ENCODE peak calls at places on chromosomes 5 and 9, in ten cellular contexts. One of them, this sample, is unnamed. For H3K4me1, the result is how much of the 10 kb centered on the place peaks cover.

GRCh38 chr9:70494221-70494620 is 79.8 kb upstream of the KLF9 start:
- DNase-seq in stomach: no peak
- DNase-seq in A549: no peak
- DNase-seq in OCI-LY7: no peak
- DNase-seq in effector memory CD4-positive, alpha-beta T cell: no peak
- DNase-seq in CD4-positive, alpha-beta memory T cell: no peak
- DNase-seq in CD8-positive, alpha-beta memory T cell: no peak
- DNase-seq in ovary: no peak
- DNase-seq in Peyer's patch: no peak
- DNase-seq in upper lobe of right lung: no peak
- DNase-seq in this sample: no peak

GRCh38 chr9:117705386-117705785 is 1.2 kb downstream of the TLR4 start:
- DNase-seq in stomach: no peak
- DNase-seq in A549: no peak
- DNase-seq in OCI-LY7: no peak
- DNase-seq in effector memory CD4-positive, alpha-beta T cell: no peak
- DNase-seq in CD4-positive, alpha-beta memory T cell: no peak
- DNase-seq in CD8-positive, alpha-beta memory T cell: no peak
- DNase-seq in ovary: no peak
- DNase-seq in Peyer's patch: no peak
- DNase-seq in upper lobe of right lung: no peak
- DNase-seq in this sample: no peak

GRCh38 chr9:81826541-81826906 is 101.7 kb upstream of the SPATA31D4 start:
- DNase-seq in stomach: no peak
- DNase-seq in A549: no peak
- DNase-seq in OCI-LY7: no peak
- DNase-seq in effector memory CD4-positive, alpha-beta T cell: no peak
- DNase-seq in CD4-positive, alpha-beta memory T cell: no peak
- DNase-seq in CD8-positive, alpha-beta memory T cell: no peak
- DNase-seq in ovary: no peak
- DNase-seq in Peyer's patch: no peak
- DNase-seq in upper lobe of right lung: peak
- DNase-seq in this sample: no peak

GRCh38 chr5:427415-428087 is 15.4 kb upstream of the EXOC3 start:
- DNase-seq in stomach: peak
- DNase-seq in A549: no peak
- DNase-seq in OCI-LY7: no peak
- DNase-seq in effector memory CD4-positive, alpha-beta T cell: no peak
- DNase-seq in CD4-positive, alpha-beta memory T cell: no peak
- DNase-seq in CD8-positive, alpha-beta memory T cell: no peak
- DNase-seq in ovary: no peak
- DNase-seq in Peyer's patch: no peak
- DNase-seq in upper lobe of right lung: peak
- DNase-seq in this sample: no peak

GRCh38 chr5:71483355-71483754 is 27.9 kb downstream of the BDP1 start:
- DNase-seq in stomach: no peak
- DNase-seq in A549: peak
- DNase-seq in OCI-LY7: no peak
- DNase-seq in effector memory CD4-positive, alpha-beta T cell: no peak
- DNase-seq in CD4-positive, alpha-beta memory T cell: no peak
- DNase-seq in CD8-positive, alpha-beta memory T cell: no peak
- DNase-seq in ovary: no peak
- DNase-seq in Peyer's patch: no peak
- DNase-seq in upper lobe of right lung: no peak
- DNase-seq in this sample: no peak

GRCh38 chr5:66720776-66721175 is 124.6 kb downstream of the MAST4 start:
- DNase-seq in stomach: no peak
- DNase-seq in A549: no peak
- DNase-seq in OCI-LY7: no peak
- DNase-seq in effector memory CD4-positive, alpha-beta T cell: no peak
- DNase-seq in CD4-positive, alpha-beta memory T cell: no peak
- DNase-seq in CD8-positive, alpha-beta memory T cell: no peak
- DNase-seq in ovary: no peak
- DNase-seq in Peyer's patch: no peak
- DNase-seq in upper lobe of right lung: no peak
- DNase-seq in this sample: peak

GRCh38 chr5:127031863-127032232 is 1.5 kb upstream of the MARCHF3 start:
- DNase-seq in stomach: no peak
- DNase-seq in A549: no peak
- DNase-seq in OCI-LY7: no peak
- DNase-seq in effector memory CD4-positive, alpha-beta T cell: no peak
- DNase-seq in CD4-positive, alpha-beta memory T cell: no peak
- DNase-seq in CD8-positive, alpha-beta memory T cell: no peak
- DNase-seq in ovary: no peak
- DNase-seq in Peyer's patch: no peak
- DNase-seq in upper lobe of right lung: no peak
- DNase-seq in this sample: no peak

GRCh38 chr5:73615947-73616346 is 10.0 kb upstream of the ARHGEF28 start:
- DNase-seq in stomach: no peak
- DNase-seq in A549: no peak
- DNase-seq in OCI-LY7: no peak
- DNase-seq in effector memory CD4-positive, alpha-beta T cell: no peak
- DNase-seq in CD4-positive, alpha-beta memory T cell: no peak
- DNase-seq in CD8-positive, alpha-beta memory T cell: no peak
- DNase-seq in ovary: no peak
- DNase-seq in Peyer's patch: no peak
- DNase-seq in upper lobe of right lung: no peak
- DNase-seq in this sample: no peak

GRCh38 chr9:33952066-33952465 is 96.6 kb downstream of the UBAP2 start:
- DNase-seq in stomach: no peak
- DNase-seq in A549: no peak
- DNase-seq in OCI-LY7: no peak
- DNase-seq in effector memory CD4-positive, alpha-beta T cell: no peak
- DNase-seq in CD4-positive, alpha-beta memory T cell: no peak
- DNase-seq in CD8-positive, alpha-beta memory T cell: no peak
- DNase-seq in ovary: no peak
- DNase-seq in Peyer's patch: no peak
- DNase-seq in upper lobe of right lung: no peak
- DNase-seq in this sample: no peak

GRCh38 chr5:132296412-132297001 is 2.3 kb downstream of the SLC22A4 start:
- DNase-seq in stomach: no peak
- DNase-seq in A549: no peak
- DNase-seq in OCI-LY7: no peak
- DNase-seq in effector memory CD4-positive, alpha-beta T cell: no peak
- DNase-seq in CD4-positive, alpha-beta memory T cell: no peak
- DNase-seq in CD8-positive, alpha-beta memory T cell: no peak
- DNase-seq in ovary: no peak
- DNase-seq in Peyer's patch: no peak
- DNase-seq in upper lobe of right lung: no peak
- DNase-seq in this sample: no peak

GRCh38 chr5:67921004-67921601 is 294.5 kb upstream of the PIK3R1 start:
- DNase-seq in stomach: peak
- DNase-seq in A549: no peak
- DNase-seq in OCI-LY7: no peak
- DNase-seq in effector memory CD4-positive, alpha-beta T cell: no peak
- DNase-seq in CD4-positive, alpha-beta memory T cell: no peak
- DNase-seq in CD8-positive, alpha-beta memory T cell: no peak
- DNase-seq in ovary: no peak
- DNase-seq in Peyer's patch: no peak
- DNase-seq in upper lobe of right lung: no peak
- DNase-seq in this sample: no peak

GRCh38 chr9:357560-357959 is 142.9 kb downstream of the DOCK8 start:
- DNase-seq in stomach: no peak
- DNase-seq in A549: no peak
- DNase-seq in OCI-LY7: no peak
- DNase-seq in effector memory CD4-positive, alpha-beta T cell: no peak
- DNase-seq in CD4-positive, alpha-beta memory T cell: no peak
- DNase-seq in CD8-positive, alpha-beta memory T cell: no peak
- DNase-seq in ovary: no peak
- DNase-seq in Peyer's patch: no peak
- DNase-seq in upper lobe of right lung: no peak
- DNase-seq in this sample: no peak

GRCh38 chr9:121670447-121670846 is 19.0 kb downstream of the DAB2IP start:
- DNase-seq in stomach: no peak
- DNase-seq in A549: no peak
- DNase-seq in OCI-LY7: no peak
- DNase-seq in effector memory CD4-positive, alpha-beta T cell: no peak
- DNase-seq in CD4-positive, alpha-beta memory T cell: no peak
- DNase-seq in CD8-positive, alpha-beta memory T cell: no peak
- DNase-seq in ovary: peak
- DNase-seq in Peyer's patch: no peak
- DNase-seq in upper lobe of right lung: no peak
- DNase-seq in this sample: no peak

GRCh38 chr5:109668668-109669422 is 20.9 kb upstream of the MAN2A1 start:
- DNase-seq in stomach: no peak
- DNase-seq in A549: no peak
- DNase-seq in OCI-LY7: no peak
- DNase-seq in effector memory CD4-positive, alpha-beta T cell: no peak
- DNase-seq in CD4-positive, alpha-beta memory T cell: no peak
- DNase-seq in CD8-positive, alpha-beta memory T cell: no peak
- DNase-seq in ovary: no peak
- DNase-seq in Peyer's patch: no peak
- DNase-seq in upper lobe of right lung: no peak
- DNase-seq in this sample: no peak

GRCh38 chr9:120257483-120257882 is 322.5 kb downstream of the CDK5RAP2 start:
- DNase-seq in stomach: no peak
- DNase-seq in A549: no peak
- DNase-seq in OCI-LY7: no peak
- DNase-seq in effector memory CD4-positive, alpha-beta T cell: no peak
- DNase-seq in CD4-positive, alpha-beta memory T cell: no peak
- DNase-seq in CD8-positive, alpha-beta memory T cell: no peak
- DNase-seq in ovary: no peak
- DNase-seq in Peyer's patch: no peak
- DNase-seq in upper lobe of right lung: no peak
- DNase-seq in this sample: no peak

GRCh38 chr9:109286981-109287380 is 33.9 kb downstream of the EPB41L4B start:
- DNase-seq in stomach: no peak
- DNase-seq in A549: no peak
- DNase-seq in OCI-LY7: no peak
- DNase-seq in effector memory CD4-positive, alpha-beta T cell: no peak
- DNase-seq in CD4-positive, alpha-beta memory T cell: no peak
- DNase-seq in CD8-positive, alpha-beta memory T cell: no peak
- DNase-seq in ovary: no peak
- DNase-seq in Peyer's patch: no peak
- DNase-seq in upper lobe of right lung: no peak
- DNase-seq in this sample: no peak

GRCh38 chr9:28166179-28166578 is 592.9 kb upstream of the C9orf72 start:
- DNase-seq in stomach: no peak
- DNase-seq in A549: no peak
- DNase-seq in OCI-LY7: no peak
- DNase-seq in effector memory CD4-positive, alpha-beta T cell: no peak
- DNase-seq in CD4-positive, alpha-beta memory T cell: no peak
- DNase-seq in CD8-positive, alpha-beta memory T cell: no peak
- DNase-seq in ovary: no peak
- DNase-seq in Peyer's patch: no peak
- DNase-seq in upper lobe of right lung: no peak
- DNase-seq in this sample: no peak

GRCh38 chr9:135300346-135301141 is 179.0 kb upstream of the PPP1R26 start:
- DNase-seq in stomach: no peak
- DNase-seq in A549: no peak
- DNase-seq in OCI-LY7: no peak
- DNase-seq in effector memory CD4-positive, alpha-beta T cell: no peak
- DNase-seq in CD4-positive, alpha-beta memory T cell: no peak
- DNase-seq in CD8-positive, alpha-beta memory T cell: no peak
- DNase-seq in ovary: no peak
- DNase-seq in Peyer's patch: no peak
- DNase-seq in upper lobe of right lung: no peak
- DNase-seq in this sample: peak

GRCh38 chr5:157449011-157449723 is 10.8 kb upstream of the NIPAL4 start:
- DNase-seq in stomach: peak
- DNase-seq in A549: no peak
- DNase-seq in OCI-LY7: no peak
- DNase-seq in effector memory CD4-positive, alpha-beta T cell: no peak
- DNase-seq in CD4-positive, alpha-beta memory T cell: no peak
- DNase-seq in CD8-positive, alpha-beta memory T cell: no peak
- DNase-seq in ovary: peak
- DNase-seq in Peyer's patch: no peak
- DNase-seq in upper lobe of right lung: no peak
- DNase-seq in this sample: no peak

DNA sequence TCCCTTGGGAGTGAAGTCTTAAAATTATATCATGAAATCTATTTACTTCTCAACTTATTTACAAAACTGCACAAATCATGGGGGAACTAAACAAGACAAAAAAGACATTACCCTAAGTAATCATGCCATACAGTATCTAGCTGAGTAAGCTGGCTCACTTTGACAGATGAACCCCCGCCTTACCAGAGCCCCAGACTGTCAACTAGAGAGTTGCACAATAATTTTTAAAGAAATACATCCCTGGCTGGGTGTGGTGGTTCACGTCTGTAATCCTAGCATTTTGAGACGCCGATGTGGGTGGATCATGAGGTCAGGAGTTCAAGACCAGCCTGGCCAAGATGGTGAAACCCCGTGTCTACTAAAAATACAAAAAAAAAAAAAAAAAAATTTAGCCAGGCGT is 62.3 kb downstream of the LPAR1 start:
- DNase-seq in stomach: no peak
- DNase-seq in A549: no peak
- DNase-seq in OCI-LY7: no peak
- DNase-seq in effector memory CD4-positive, alpha-beta T cell: no peak
- DNase-seq in CD4-positive, alpha-beta memory T cell: no peak
- DNase-seq in CD8-positive, alpha-beta memory T cell: no peak
- DNase-seq in ovary: no peak
- DNase-seq in Peyer's patch: no peak
- DNase-seq in upper lobe of right lung: no peak
- DNase-seq in this sample: no peak
- H3K4me1 ChIP-seq in stomach: under half
- H3K4me1 ChIP-seq in A549: half or more
- H3K4me1 ChIP-seq in OCI-LY7: under half
- H3K4me1 ChIP-seq in effector memory CD4-positive, alpha-beta T cell: under half
- H3K4me1 ChIP-seq in CD4-positive, alpha-beta memory T cell: under half
- H3K4me1 ChIP-seq in CD8-positive, alpha-beta memory T cell: under half
- H3K4me1 ChIP-seq in ovary: under half
- H3K4me1 ChIP-seq in Peyer's patch: under half
- H3K4me1 ChIP-seq in upper lobe of right lung: under half
- H3K4me1 ChIP-seq in this sample: under half

GRCh38 chr9:92964607-92964975 is 17.3 kb downstream of the FGD3 start:
- DNase-seq in stomach: no peak
- DNase-seq in A549: no peak
- DNase-seq in OCI-LY7: peak
- DNase-seq in effector memory CD4-positive, alpha-beta T cell: no peak
- DNase-seq in CD4-positive, alpha-beta memory T cell: no peak
- DNase-seq in CD8-positive, alpha-beta memory T cell: no peak
- DNase-seq in ovary: no peak
- DNase-seq in Peyer's patch: no peak
- DNase-seq in upper lobe of right lung: peak
- DNase-seq in this sample: peak
- H3K4me1 ChIP-seq in stomach: under half
- H3K4me1 ChIP-seq in A549: under half
- H3K4me1 ChIP-seq in OCI-LY7: under half
- H3K4me1 ChIP-seq in effector memory CD4-positive, alpha-beta T cell: half or more
- H3K4me1 ChIP-seq in CD4-positive, alpha-beta memory T cell: half or more
- H3K4me1 ChIP-seq in CD8-positive, alpha-beta memory T cell: half or more
- H3K4me1 ChIP-seq in ovary: under half
- H3K4me1 ChIP-seq in Peyer's patch: under half
- H3K4me1 ChIP-seq in upper lobe of right lung: under half
- H3K4me1 ChIP-seq in this sample: under half

GRCh38 chr5:6497267-6497666 is 48.6 kb downstream of the UBE2QL1 start:
- DNase-seq in stomach: no peak
- DNase-seq in A549: no peak
- DNase-seq in OCI-LY7: no peak
- DNase-seq in effector memory CD4-positive, alpha-beta T cell: no peak
- DNase-seq in CD4-positive, alpha-beta memory T cell: no peak
- DNase-seq in CD8-positive, alpha-beta memory T cell: no peak
- DNase-seq in ovary: no peak
- DNase-seq in Peyer's patch: no peak
- DNase-seq in upper lobe of right lung: no peak
- DNase-seq in this sample: no peak
- H3K4me1 ChIP-seq in stomach: under half
- H3K4me1 ChIP-seq in A549: under half
- H3K4me1 ChIP-seq in OCI-LY7: under half
- H3K4me1 ChIP-seq in effector memory CD4-positive, alpha-beta T cell: under half
- H3K4me1 ChIP-seq in CD4-positive, alpha-beta memory T cell: under half
- H3K4me1 ChIP-seq in CD8-positive, alpha-beta memory T cell: under half
- H3K4me1 ChIP-seq in ovary: under half
- H3K4me1 ChIP-seq in Peyer's patch: under half
- H3K4me1 ChIP-seq in upper lobe of right lung: under half
- H3K4me1 ChIP-seq in this sample: under half

GRCh38 chr5:172109749-172110148 is 78.3 kb downstream of the STK10 start:
- DNase-seq in stomach: no peak
- DNase-seq in A549: no peak
- DNase-seq in OCI-LY7: no peak
- DNase-seq in effector memory CD4-positive, alpha-beta T cell: no peak
- DNase-seq in CD4-positive, alpha-beta memory T cell: no peak
- DNase-seq in CD8-positive, alpha-beta memory T cell: no peak
- DNase-seq in ovary: no peak
- DNase-seq in Peyer's patch: no peak
- DNase-seq in upper lobe of right lung: no peak
- DNase-seq in this sample: no peak
- H3K4me1 ChIP-seq in stomach: half or more
- H3K4me1 ChIP-seq in A549: under half
- H3K4me1 ChIP-seq in OCI-LY7: half or more
- H3K4me1 ChIP-seq in effector memory CD4-positive, alpha-beta T cell: under half
- H3K4me1 ChIP-seq in CD4-positive, alpha-beta memory T cell: half or more
- H3K4me1 ChIP-seq in CD8-positive, alpha-beta memory T cell: half or more
- H3K4me1 ChIP-seq in ovary: under half
- H3K4me1 ChIP-seq in Peyer's patch: under half
- H3K4me1 ChIP-seq in upper lobe of right lung: under half
- H3K4me1 ChIP-seq in this sample: under half

This sample was measured in endodermal cell.